ENCODE peak calls at places on chromosomes 4 and X, in four cellular contexts. O is mesendoderm, I is H9, K is IMR-90. V is an unnamed sample.

GRCh38 chr4:40976343-40976742 is 226.6 kb downstream of the NSUN7 start:
- DNase-seq in K (peak; percentile 70), O (peak; percentile 63), I (no peak), V (no peak)

GRCh38 chr4:138184881-138185280 is 57.3 kb downstream of the SLC7A11 start:
- DNase-seq in O (no peak), K (no peak), I (no peak), V (no peak)

GRCh38 chr4:160180206-160180605 is 1077.3 kb downstream of the RAPGEF2 start:
- DNase-seq in O (peak; percentile 5), I (no peak), K (no peak), V (no peak)

GRCh38 chr4:48331577-48332340 is 9.6 kb upstream of the SLAIN2 start:
- DNase-seq in K (peak; percentile 66), O (no peak), I (no peak), V (no peak)

GRCh38 chrX:11429543-11430085 is 136.4 kb downstream of the AMELX start:
- DNase-seq in I (no peak), K (no peak), O (no peak), V (no peak)

GRCh38 chrX:103155201-103155600 is 59.7 kb upstream of the BEX4 start:
- DNase-seq in I (no peak), K (peak; percentile 5), O (no peak), V (no peak)

GRCh38 chr4:72896515-72896914 is 173.0 kb downstream of the COX18 start:
- DNase-seq in I (no peak), O (peak; percentile 83), K (peak; percentile 78), V (no peak)

GRCh38 chr4:13543091-13543581 is 1.2 kb downstream of the NKX3-2 start:
- DNase-seq in I (no peak), K (no peak), O (no peak), V (peak; percentile 67)

GRCh38 chr4:140049924-140050681 is 103.9 kb downstream of the MAML3 start:
- DNase-seq in K (peak; percentile 48), O (peak; percentile 87), I (peak; percentile 69), V (no peak)

GRCh38 chrX:150308532-150309157 is 54.5 kb upstream of the MAMLD1 start:
- DNase-seq in I (no peak), K (no peak), O (no peak), V (no peak)

GRCh38 chr4:157057187-157057586 is 18.8 kb upstream of the GLRB start:
- DNase-seq in I (no peak), O (peak; percentile 29), K (no peak), V (no peak)

GRCh38 chr4:52572936-52573485 is 86.1 kb downstream of the USP46 start:
- DNase-seq in K (peak; percentile 90), I (no peak), O (no peak), V (no peak)

GRCh38 chr4:73315091-73315490 is 56.5 kb upstream of the ANKRD17 start:
- DNase-seq in O (no peak), K (peak; percentile 70), I (no peak), V (no peak)

GRCh38 chrX:47500541-47500940 is 17.5 kb upstream of the ZNF41 start:
- DNase-seq in O (no peak), K (no peak), I (no peak), V (no peak)

GRCh38 chr4:152408514-152409327 is 127.2 kb downstream of the FBXW7 start:
- DNase-seq in K (peak; percentile 50), I (no peak), O (peak; percentile 67), V (no peak)

GRCh38 chrX:16892504-16893362 is 22.6 kb upstream of the RBBP7 start:
- DNase-seq in I (peak; percentile 92), O (peak; percentile 92), K (peak; percentile 82), V (peak; percentile 62)

GRCh38 chrX:57977992-57978391 is 67.7 kb upstream of the ZXDA start:
- DNase-seq in K (no peak), I (no peak), O (no peak), V (no peak)

GRCh38 chr4:103136671-103137445 is 37.2 kb upstream of the BDH2 start:
- DNase-seq in O (no peak), K (no peak), I (no peak), V (no peak)

GRCh38 chr4:46956451-46956850 is 36.9 kb downstream of the GABRA4 start:
- DNase-seq in I (no peak), O (no peak), K (peak; percentile 72), V (no peak)

GRCh38 chr4:187840814-187841213 is 154.8 kb upstream of the ZFP42 start:
- DNase-seq in O (peak; percentile 20), K (peak; percentile 73), I (no peak), V (no peak)

GRCh38 chrX:148542481-148543255 is 42.3 kb downstream of the AFF2 start:
- DNase-seq in O (peak; percentile 13), K (no peak), I (peak; percentile 27), V (no peak)

GRCh38 chrX:38891641-38892413 is 90.6 kb downstream of the MID1IP1 start:
- DNase-seq in K (peak; percentile 75), O (peak; percentile 36), I (no peak), V (no peak)

GRCh38 chr4:53967971-53968370 is 96.4 kb downstream of the CHIC2 start:
- DNase-seq in K (peak; percentile 40), O (no peak), I (no peak), V (no peak)

GRCh38 chr4:114249561-114250356 is 270.3 kb upstream of the ARSJ start:
- DNase-seq in K (no peak), O (no peak), I (no peak), V (no peak)

GRCh38 chr4:128600996-128601857 is 208.3 kb upstream of the JADE1 start:
- DNase-seq in O (peak; percentile 90), I (no peak), K (peak; percentile 97), V (peak; percentile 40)

GRCh38 chr4:46270986-46271596 is 118.8 kb downstream of the GABRA2 start:
- DNase-seq in K (peak; percentile 4), O (peak; percentile 42), I (no peak), V (no peak)

GRCh38 chr4:13647012-13647411 is 19.5 kb upstream of the BOD1L1 start:
- DNase-seq in O (no peak), K (no peak), I (no peak), V (no peak)

GRCh38 chr4:4640692-4641091 is 98.8 kb upstream of the STX18 start:
- DNase-seq in I (peak; percentile 81), O (peak; percentile 91), K (no peak), V (no peak)

GRCh38 chrX:134803551-134804183 is 145.4 kb upstream of the PLAC1 start:
- DNase-seq in I (no peak), K (no peak), O (peak; percentile 91), V (no peak)

GRCh38 chr4:111269439-111269838 is 646.6 kb upstream of the PITX2 start:
- DNase-seq in K (no peak), I (no peak), O (peak; percentile 62), V (no peak)

GRCh38 chrX:78105944-78106650 is 2.0 kb downstream of the PGK1 start:
- DNase-seq in O (no peak), I (no peak), K (no peak), V (no peak)

GRCh38 chr4:56003606-56004005 is 54.9 kb downstream of the CEP135 start:
- DNase-seq in K (no peak), I (no peak), O (no peak), V (no peak)

GRCh38 chr4:169418846-169419245 is 148.1 kb upstream of the SH3RF1 start:
- DNase-seq in O (no peak), I (no peak), K (peak; percentile 12), V (no peak)

DNA sequence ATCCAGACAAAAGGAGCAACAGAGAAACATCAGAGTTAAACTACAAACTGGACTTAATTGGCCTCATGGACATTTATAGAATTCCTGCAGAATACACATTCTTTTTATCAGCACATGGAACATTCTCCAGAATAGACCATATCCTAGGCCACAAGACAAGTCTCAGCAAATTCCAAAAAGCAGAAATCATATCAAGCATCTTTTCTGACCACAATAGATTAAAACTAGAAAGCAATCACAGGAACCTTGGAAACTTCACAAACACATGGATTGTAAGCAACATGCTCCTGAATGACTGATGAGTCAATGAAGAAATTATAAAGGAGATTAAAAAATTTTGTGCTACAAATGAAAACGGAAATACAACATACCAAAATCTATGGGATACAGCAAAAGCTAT is 526.7 kb downstream of the PCDH7 start:
- DNase-seq in K (no peak), I (no peak), O (no peak), V (no peak)
- H3K56ac ChIP-seq in K (no peak overlapping the region), I (no peak overlapping the region), O (no peak overlapping the region), V (no peak overlapping the region)

GRCh38 chrX:130261494-130261893 is 7.2 kb downstream of the ZNF280C start:
- DNase-seq in O (no peak), K (no peak), I (no peak), V (no peak)
- H3K56ac ChIP-seq in O (no peak overlapping the region), K (no peak overlapping the region), I (no peak overlapping the region), V (no peak overlapping the region)

DNA sequence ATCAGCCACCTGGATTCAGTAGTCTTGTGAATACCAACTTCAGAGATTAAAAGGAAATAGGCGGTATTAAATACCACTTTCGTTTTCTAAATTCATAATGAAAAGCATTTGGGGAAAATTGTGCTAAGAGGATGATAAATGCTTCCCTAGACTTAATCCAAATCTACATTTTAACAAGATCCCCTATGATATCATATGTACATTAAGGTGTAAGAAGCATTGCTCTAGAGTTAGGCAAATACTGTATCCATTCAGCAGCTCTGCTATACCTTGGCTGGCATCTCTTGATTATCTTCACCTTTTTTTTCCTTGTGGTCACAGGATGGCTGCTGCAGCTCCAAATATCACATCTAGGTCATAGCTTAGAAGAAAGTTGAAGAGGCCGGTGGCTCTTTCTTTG is 40.6 kb upstream of the PHEX start:
- DNase-seq in O (no peak), K (no peak), I (no peak), V (no peak)
- H3K56ac ChIP-seq in O (no peak overlapping the region), K (no peak overlapping the region), I (no peak overlapping the region), V (no peak overlapping the region)

GRCh38 chrX:40153335-40154221 is 55.8 kb upstream of the BCOR start:
- DNase-seq in K (no peak), O (peak; percentile 44), I (peak; percentile 61), V (peak; percentile 51)
- H3K56ac ChIP-seq in K (no peak overlapping the region), O (peak overlapping the region; percentile 73), I (no peak overlapping the region), V (no peak overlapping the region)

GRCh38 chrX:110311437-110312230 is 6.3 kb downstream of the AMMECR1 start:
- DNase-seq in I (no peak), O (no peak), K (no peak), V (no peak)
- H3K56ac ChIP-seq in I (no peak overlapping the region), O (no peak overlapping the region), K (no peak overlapping the region), V (no peak overlapping the region)